ENCODE peak calls at places on chromosomes 11 and 22, in six cellular contexts. W is IMR-90, P is neuronal stem cell, G is H9, K is H1, Z is mesendoderm. X is an unnamed sample.

GRCh38 chr11:2746401-2747230 is 46.8 kb upstream of the KCNQ1OT1 start:
- DNase-seq in Z (no peak), K (no peak), W (no peak), G (no peak), P (no peak), X (no peak)

GRCh38 chr22:44116331-44116730 is 64.4 kb upstream of the PARVG start:
- DNase-seq in W (no peak), P (no peak), K (no peak), Z (no peak), G (no peak), X (no peak)

GRCh38 chr22:23574371-23574811 is 5.7 kb downstream of the IGLL1 start:
- DNase-seq in P (no peak), K (no peak), Z (no peak), G (no peak), W (no peak), X (no peak)

GRCh38 chr11:46541593-46542371 is 52.0 kb downstream of the AMBRA1 start:
- DNase-seq in P (no peak), Z (no peak), K (no peak), G (no peak), W (no peak), X (no peak)

GRCh38 chr11:129283141-129283540 is 91.0 kb upstream of the ARHGAP32 start:
- DNase-seq in W (no peak), K (no peak), Z (peak), G (peak), P (no peak), X (no peak)

GRCh38 chr11:125165111-125165663 is 636 bp downstream of the PKNOX2 start:
- DNase-seq in G (no peak), K (peak), P (peak), Z (peak), W (peak), X (peak)

GRCh38 chr11:72812968-72813739 is 1.1 kb upstream of the ATG16L2 start:
- DNase-seq in K (peak), Z (peak), G (peak), W (peak), P (no peak), X (peak)

GRCh38 chr11:1866226-1866625 is 13.3 kb downstream of the LSP1 start:
- DNase-seq in W (no peak), P (no peak), G (no peak), Z (no peak), K (no peak), X (no peak)

GRCh38 chr11:123054301-123055065 is 7.5 kb downstream of the HSPA8 start:
- DNase-seq in K (no peak), G (peak), P (peak), Z (peak), W (peak), X (peak)

GRCh38 chr22:36753120-36753802 is 22.7 kb downstream of the IFT27 start:
- DNase-seq in P (no peak), Z (peak), K (no peak), G (no peak), W (no peak), X (no peak)

GRCh38 chr22:24059793-24060192 is 48.7 kb downstream of the CABIN1 start:
- DNase-seq in G (no peak), P (no peak), Z (no peak), W (no peak), K (no peak), X (no peak)

GRCh38 chr22:45163417-45164216 is at the start of gene NUP50:
- DNase-seq in G (peak), P (peak), K (peak), Z (peak), W (peak), X (peak)

GRCh38 chr11:43367382-43368178 is 8.9 kb downstream of the TTC17 start:
- DNase-seq in Z (no peak), K (no peak), G (no peak), W (peak), P (no peak), X (peak)

GRCh38 chr11:108825381-108825780 is 160.5 kb downstream of the DDX10 start:
- DNase-seq in G (no peak), P (no peak), Z (no peak), W (peak), K (no peak), X (no peak)

GRCh38 chr11:44143987-44144909 is 48.8 kb downstream of the EXT2 start:
- DNase-seq in P (no peak), Z (no peak), K (no peak), W (no peak), G (no peak), X (no peak)

GRCh38 chr11:124717786-124718634 is 21.7 kb upstream of the NRGN start:
- DNase-seq in Z (peak), W (peak), G (peak), P (peak), K (peak), X (peak)

GRCh38 chr11:57417056-57417455 is 9.9 kb downstream of the SLC43A3 start:
- DNase-seq in P (no peak), Z (no peak), G (no peak), K (no peak), W (peak), X (no peak)

GRCh38 chr11:32809313-32809712 is 14.9 kb upstream of the CCDC73 start:
- DNase-seq in W (peak), P (peak), G (peak), K (peak), Z (peak), X (peak)

GRCh38 chr11:112223754-112224532 is 2.3 kb upstream of the PTS start:
- DNase-seq in K (no peak), P (no peak), W (no peak), Z (no peak), G (no peak), X (no peak)

GRCh38 chr22:29944339-29944738 is 61.4 kb downstream of the MTMR3 start:
- DNase-seq in G (no peak), W (peak), K (no peak), P (no peak), Z (peak), X (no peak)

GRCh38 chr11:88357323-88358039 is 19.9 kb upstream of the CTSC start:
- DNase-seq in P (no peak), Z (no peak), K (no peak), G (no peak), W (peak), X (peak)

GRCh38 chr11:130516868-130517505 is 68.5 kb downstream of the ADAMTS15 start:
- DNase-seq in K (peak), W (no peak), P (no peak), Z (no peak), G (no peak), X (no peak)

GRCh38 chr11:59859695-59860094 is 6.6 kb downstream of the TCN1 start:
- DNase-seq in G (no peak), P (no peak), Z (no peak), W (no peak), K (no peak), X (no peak)

GRCh38 chr11:114483929-114484328 is 44.7 kb downstream of the REXO2 start:
- DNase-seq in G (no peak), Z (peak), P (no peak), W (no peak), K (no peak), X (no peak)

GRCh38 chr11:114478768-114479167 is 39.5 kb downstream of the REXO2 start:
- DNase-seq in W (no peak), K (no peak), P (no peak), Z (peak), G (peak), X (peak)

GRCh38 chr11:114482114-114482513 is 42.8 kb downstream of the REXO2 start:
- DNase-seq in W (no peak), Z (no peak), K (no peak), G (no peak), P (no peak), X (peak)

GRCh38 chr11:114477946-114478537 is 38.8 kb downstream of the REXO2 start:
- DNase-seq in W (no peak), G (peak), Z (peak), K (no peak), P (no peak), X (peak)

GRCh38 chr11:114479331-114479730 is 40.1 kb downstream of the REXO2 start:
- DNase-seq in W (peak), K (no peak), Z (no peak), G (no peak), P (no peak), X (peak)
- H3K27ac ChIP-seq in W (no peak), K (no peak), Z (no peak), G (peak), P (no peak), X (no peak)

GRCh38 chr11:118791015-118791960 is at the start of gene DDX6:
- DNase-seq in P (peak), K (peak), W (peak), G (peak), Z (peak), X (peak)
- H3K18ac ChIP-seq in P (peak), K (peak), W (peak), G (peak), Z (peak), X (peak)

DNA sequence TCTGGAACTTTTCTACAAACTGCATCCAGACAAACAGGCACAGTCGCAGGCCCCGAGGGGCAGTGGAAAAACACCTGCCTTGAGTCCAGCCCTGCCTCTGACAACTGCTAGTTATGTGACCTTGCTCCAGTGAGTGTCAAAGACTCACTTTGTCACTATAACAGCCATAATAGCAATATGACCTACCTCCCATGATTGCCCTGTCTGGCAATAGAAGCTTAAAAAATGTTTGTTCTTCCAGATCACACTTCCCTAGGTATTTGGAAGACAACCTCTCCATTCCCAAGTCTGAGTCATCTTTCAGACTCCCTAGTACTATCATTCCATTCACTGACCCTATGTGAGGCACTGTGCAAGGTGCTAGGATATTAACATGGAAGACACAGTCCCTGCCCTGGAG is 74.5 kb downstream of the RPL27A start:
- DNase-seq in Z (no peak), G (no peak), K (no peak), P (no peak), W (peak), X (no peak)
- H3K27ac ChIP-seq in Z (no peak), G (no peak), K (no peak), P (no peak), W (no peak), X (peak)

GRCh38 chr22:49965291-49966040 is 4.9 kb downstream of the PIM3 start:
- DNase-seq in K (peak), G (peak), P (no peak), W (no peak), Z (no peak), X (no peak)
- H3K18ac ChIP-seq in K (no peak), G (no peak), P (peak), W (no peak), Z (no peak), X (no peak)

GRCh38 chr11:14643697-14644395 is at the start of gene PDE3B:
- DNase-seq in G (peak), Z (peak), W (peak), P (peak), K (peak), X (peak)
- H3K27ac ChIP-seq in G (no peak), Z (peak), W (peak), P (peak), K (peak), X (no peak)

DNA sequence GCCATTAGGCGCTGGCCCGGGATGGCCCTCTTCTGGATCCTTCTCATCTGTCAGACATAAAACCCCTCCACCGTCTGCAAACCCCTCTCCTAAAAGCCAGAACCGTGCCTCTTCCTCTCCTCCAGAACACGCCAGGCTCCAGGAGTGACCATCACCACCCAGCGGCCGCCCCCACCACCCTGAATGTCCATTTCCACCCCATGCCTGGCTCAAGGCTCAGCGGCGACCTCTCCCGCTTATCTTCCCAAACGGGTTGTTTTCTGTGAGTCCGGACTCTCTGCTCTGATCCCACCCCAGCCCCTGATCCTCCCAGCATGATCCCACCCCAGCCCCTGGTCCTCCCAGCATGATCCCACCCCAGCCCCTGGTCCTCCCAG is 37.6 kb downstream of the CELSR1 start:
- DNase-seq in Z (peak), G (no peak), W (no peak), P (no peak), K (no peak), X (no peak)
- H3K18ac ChIP-seq in Z (peak), G (no peak), W (no peak), P (peak), K (no peak), X (no peak)

GRCh38 chr11:9739108-9739507 is 75.2 kb downstream of the SWAP70 start:
- DNase-seq in Z (no peak), P (no peak), W (no peak), G (no peak), K (no peak), X (no peak)
- H3K27ac ChIP-seq in Z (no peak), P (no peak), W (no peak), G (no peak), K (no peak), X (peak)

DNA sequence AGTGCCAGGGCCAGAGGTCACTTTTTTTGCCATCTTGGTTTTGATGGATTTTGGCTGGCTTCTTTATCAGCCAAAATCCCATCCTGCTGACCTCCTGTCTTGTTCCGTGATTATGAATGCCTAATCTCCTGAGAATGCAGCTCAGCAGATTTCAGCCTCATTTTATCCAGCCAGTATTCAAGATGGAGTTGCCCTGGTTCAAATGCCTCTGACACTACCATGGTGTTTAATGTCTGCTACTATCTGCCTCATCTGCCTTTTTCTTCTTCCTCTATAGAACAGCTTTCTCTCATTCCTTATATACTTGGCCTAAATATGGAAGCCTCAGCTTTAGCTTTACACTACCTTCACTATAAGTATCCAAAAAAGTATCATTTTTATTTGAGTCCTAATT is 50.7 kb downstream of the ACER3 start:
- DNase-seq in Z (no peak), W (no peak), G (no peak), K (no peak), P (no peak), X (no peak)
- H3K18ac ChIP-seq in Z (no peak), W (no peak), G (no peak), K (no peak), P (no peak), X (no peak)

GRCh38 chr11:96052921-96053631 is 129.2 kb upstream of the MTMR2 start:
- DNase-seq in G (no peak), W (peak), Z (no peak), K (no peak), P (no peak), X (peak)
- H3K27ac ChIP-seq in G (no peak), W (peak), Z (no peak), K (no peak), P (no peak), X (peak)

DNA sequence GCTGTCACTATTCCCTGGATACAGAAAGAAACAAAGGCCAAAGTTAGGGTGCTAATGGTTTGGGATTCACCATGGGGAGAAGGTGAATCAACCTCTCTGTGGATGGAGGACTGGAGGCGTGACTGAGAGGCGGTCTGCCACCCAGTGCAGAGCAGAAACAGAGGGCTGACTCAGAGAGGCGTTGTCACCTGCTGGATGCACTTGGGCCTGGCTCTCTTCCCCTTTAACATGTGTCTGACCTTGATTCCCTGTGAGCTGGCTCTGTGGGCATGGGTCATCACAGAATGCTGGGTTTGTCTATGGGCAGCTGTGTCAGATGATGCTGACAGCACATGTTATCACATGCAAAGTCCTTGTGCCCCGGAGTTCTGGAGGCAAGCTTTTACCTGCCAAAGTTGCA is 75.9 kb downstream of the LDLRAD3 start:
- DNase-seq in G (no peak), Z (peak), W (no peak), K (no peak), P (no peak), X (no peak)
- H3K18ac ChIP-seq in G (no peak), Z (no peak), W (no peak), K (no peak), P (no peak), X (no peak)

X was measured in mesenchymal stem cell.